ENCODE peak calls at places on chromosomes 7 and 10, in four cellular contexts. I is iPS-NIHi11, G is kidney glomerular epithelial cell, U is GM18507. P is an unnamed sample.

GRCh38 chr7:111647881-111648280 is 85.6 kb upstream of the IMMP2L start:
- DNase-seq in I (no peak), G (no peak), U (no peak), P (no peak)

GRCh38 chr7:132766660-132767059 is 190.4 kb upstream of the PLXNA4 start:
- DNase-seq in G (no peak), I (no peak), U (no peak), P (no peak)

GRCh38 chr10:77482072-77482471 is 155.5 kb downstream of the KCNMA1 start:
- DNase-seq in I (no peak), U (no peak), G (no peak), P (no peak)

GRCh38 chr10:129848084-129848483 is 116.0 kb downstream of the EBF3 start:
- DNase-seq in I (no peak), U (no peak), G (no peak), P (no peak)

GRCh38 chr7:39434012-39434411 is 132.2 kb upstream of the YAE1 start:
- DNase-seq in I (no peak), U (no peak), G (no peak), P (no peak)

GRCh38 chr10:97849491-97850402 is at the start of gene GOLGA7B:
- DNase-seq in G (no peak), I (peak), U (peak), P (no peak)

GRCh38 chr7:116499168-116500070 is at the start of gene CAV2:
- DNase-seq in U (no peak), G (peak), I (peak), P (peak)

GRCh38 chr10:108204528-108205313 is 1040.2 kb upstream of the SORCS1 start:
- DNase-seq in U (no peak), I (peak), G (peak), P (peak)

GRCh38 chr7:110148054-110148453 is 942.9 kb upstream of the LRRN3 start:
- DNase-seq in I (no peak), U (no peak), G (no peak), P (no peak)

GRCh38 chr10:46222364-46222935 is 64.3 kb upstream of the ANTXRL start:
- DNase-seq in U (no peak), G (no peak), I (no peak), P (no peak)

GRCh38 chr7:22726849-22727792 is at the start of gene IL6:
- DNase-seq in G (peak), I (peak), U (no peak), P (peak)

GRCh38 chr7:47407821-47408674 is 173.9 kb downstream of the TNS3 start:
- DNase-seq in I (no peak), G (no peak), U (no peak), P (no peak)

P was measured in renal cortical epithelial cell.